ENCODE peak calls at places on chromosome 22, in six cellular contexts. M is choroid plexus epithelial cell, H is DND-41, A is cardiac fibroblast, O is foreskin fibroblast, S is psoas muscle. R is an unnamed sample.

GRCh38 chr22:42340695-42341383 is 70.4 kb upstream of the TCF20 start:
- DNase-seq in M (no peak), H (no peak), A (no peak), O (no peak), S (no peak), R (no peak)

GRCh38 chr22:46881373-46882118 is 119.1 kb downstream of the TBC1D22A start:
- DNase-seq in M (no peak), H (no peak), A (no peak), O (peak), S (no peak), R (no peak)

GRCh38 chr22:30056015-30056414 is 24.2 kb upstream of the HORMAD2 start:
- DNase-seq in M (no peak), H (no peak), A (no peak), O (no peak), S (no peak), R (no peak)

GRCh38 chr22:27720860-27721259 is 80.7 kb downstream of the MN1 start:
- DNase-seq in M (no peak), H (no peak), A (no peak), O (peak), S (peak), R (no peak)

GRCh38 chr22:25167834-25168601 is 31.6 kb upstream of the CRYBB3 start:
- DNase-seq in M (no peak), H (no peak), A (no peak), O (no peak), S (no peak), R (no peak)

GRCh38 chr22:39956932-39957664 is 3.1 kb upstream of the TMA7B start:
- DNase-seq in M (no peak), H (peak), A (no peak), O (no peak), S (no peak), R (no peak)

GRCh38 chr22:27195516-27195915 is 538.1 kb downstream of the MIAT start:
- DNase-seq in M (no peak), H (no peak), A (no peak), O (no peak), S (no peak), R (no peak)

GRCh38 chr22:46066691-46067090 is 83.6 kb upstream of the PPARA start:
- DNase-seq in M (no peak), H (no peak), A (no peak), O (peak), S (no peak), R (no peak)

GRCh38 chr22:35604671-35605457 is 12.3 kb downstream of the MB start:
- DNase-seq in M (peak), H (peak), A (peak), O (no peak), S (no peak), R (peak)

GRCh38 chr22:39967103-39967829 is 7.1 kb downstream of the TMA7B start:
- DNase-seq in M (peak), H (no peak), A (peak), O (peak), S (no peak), R (peak)

GRCh38 chr22:50252081-50253045 is 1.3 kb upstream of the HDAC10 start:
- DNase-seq in M (peak), H (peak), A (peak), O (peak), S (peak), R (peak)

GRCh38 chr22:35404176-35404575 is 4.2 kb downstream of the MCM5 start:
- DNase-seq in M (no peak), H (no peak), A (no peak), O (no peak), S (no peak), R (no peak)

GRCh38 chr22:41469218-41469851 is 418 bp downstream of the ACO2 start:
- DNase-seq in M (peak), H (no peak), A (no peak), O (no peak), S (peak), R (no peak)

GRCh38 chr22:29716814-29717213 is 3.0 kb upstream of the CABP7 start:
- DNase-seq in M (peak), H (peak), A (peak), O (peak), S (peak), R (peak)

GRCh38 chr22:23179381-23180294 is 671 bp upstream of the BCR start:
- DNase-seq in M (no peak), H (peak), A (no peak), O (no peak), S (peak), R (no peak)

GRCh38 chr22:46349238-46349637 is 13.7 kb downstream of the TRMU start:
- DNase-seq in M (no peak), H (no peak), A (no peak), O (no peak), S (no peak), R (no peak)

GRCh38 chr22:50469377-50470305 is 5.2 kb downstream of the SBF1 start:
- DNase-seq in M (peak), H (peak), A (peak), O (peak), S (peak), R (peak)

GRCh38 chr22:47176573-47177333 is 414.3 kb downstream of the TBC1D22A start:
- DNase-seq in M (no peak), H (no peak), A (no peak), O (no peak), S (peak), R (no peak)

GRCh38 chr22:30186535-30186934 is 60.0 kb downstream of the LIF start:
- DNase-seq in M (no peak), H (no peak), A (no peak), O (no peak), S (no peak), R (no peak)

GRCh38 chr22:24155597-24156145 is 25.6 kb upstream of the SUSD2 start:
- DNase-seq in M (peak), H (peak), A (peak), O (peak), S (peak), R (peak)

GRCh38 chr22:46162771-46163170 is 12.4 kb downstream of the PPARA start:
- DNase-seq in M (no peak), H (no peak), A (no peak), O (no peak), S (no peak), R (no peak)

GRCh38 chr22:50705219-50705691 is 32.6 kb downstream of the SHANK3 start:
- DNase-seq in M (peak), H (peak), A (peak), O (peak), S (no peak), R (peak)

GRCh38 chr22:25025586-25025985 is 73.1 kb downstream of the KIAA1671 start:
- DNase-seq in M (no peak), H (no peak), A (no peak), O (no peak), S (no peak), R (no peak)

GRCh38 chr22:17121235-17122195 is at the start of gene TMEM121B:
- DNase-seq in M (peak), H (peak), A (peak), O (peak), S (peak), R (peak)

GRCh38 chr22:47067911-47068654 is 305.6 kb downstream of the TBC1D22A start:
- DNase-seq in M (no peak), H (no peak), A (no peak), O (no peak), S (no peak), R (no peak)

GRCh38 chr22:47284360-47284759 is 521.9 kb downstream of the TBC1D22A start:
- DNase-seq in M (no peak), H (no peak), A (no peak), O (no peak), S (no peak), R (no peak)

GRCh38 chr22:21690401-21690801 is 24.6 kb downstream of the PPIL2 start:
- DNase-seq in M (no peak), H (no peak), A (no peak), O (no peak), S (no peak), R (no peak)

GRCh38 chr22:25172153-25172552 is 27.5 kb upstream of the CRYBB3 start:
- DNase-seq in M (peak), H (no peak), A (peak), O (no peak), S (no peak), R (no peak)

GRCh38 chr22:41998361-41999261 is at the start of gene WBP2NL:
- DNase-seq in M (peak), H (no peak), A (peak), O (peak), S (peak), R (peak)

GRCh38 chr22:50576070-50576469 is 2.2 kb downstream of the CPT1B start:
- DNase-seq in M (peak), H (no peak), A (peak), O (peak), S (no peak), R (peak)

GRCh38 chr22:23652286-23652685 is 20.2 kb upstream of the DRICH1 start:
- DNase-seq in M (no peak), H (no peak), A (no peak), O (no peak), S (no peak), R (no peak)

GRCh38 chr22:29702025-29702930 is 17.5 kb upstream of the CABP7 start:
- DNase-seq in M (no peak), H (no peak), A (no peak), O (peak), S (no peak), R (no peak)

GRCh38 chr22:31039393-31039792 is 41.7 kb upstream of the SMTN start:
- DNase-seq in M (peak), H (no peak), A (peak), O (peak), S (no peak), R (peak)

GRCh38 chr22:43262990-43263644 is 76.2 kb upstream of the TTLL12 start:
- DNase-seq in M (peak), H (peak), A (peak), O (peak), S (no peak), R (peak)

GRCh38 chr22:17774206-17774927 is at the start of gene BID:
- DNase-seq in M (no peak), H (peak), A (no peak), O (peak), S (peak), R (no peak)

GRCh38 chr22:18109410-18110193 is 1.0 kb upstream of the TUBA8 start:
- DNase-seq in M (no peak), H (no peak), A (no peak), O (no peak), S (no peak), R (no peak)

GRCh38 chr22:40922484-40923303 is 28.5 kb upstream of the RBX1 start:
- DNase-seq in M (peak), H (peak), A (peak), O (peak), S (no peak), R (peak)

DNA sequence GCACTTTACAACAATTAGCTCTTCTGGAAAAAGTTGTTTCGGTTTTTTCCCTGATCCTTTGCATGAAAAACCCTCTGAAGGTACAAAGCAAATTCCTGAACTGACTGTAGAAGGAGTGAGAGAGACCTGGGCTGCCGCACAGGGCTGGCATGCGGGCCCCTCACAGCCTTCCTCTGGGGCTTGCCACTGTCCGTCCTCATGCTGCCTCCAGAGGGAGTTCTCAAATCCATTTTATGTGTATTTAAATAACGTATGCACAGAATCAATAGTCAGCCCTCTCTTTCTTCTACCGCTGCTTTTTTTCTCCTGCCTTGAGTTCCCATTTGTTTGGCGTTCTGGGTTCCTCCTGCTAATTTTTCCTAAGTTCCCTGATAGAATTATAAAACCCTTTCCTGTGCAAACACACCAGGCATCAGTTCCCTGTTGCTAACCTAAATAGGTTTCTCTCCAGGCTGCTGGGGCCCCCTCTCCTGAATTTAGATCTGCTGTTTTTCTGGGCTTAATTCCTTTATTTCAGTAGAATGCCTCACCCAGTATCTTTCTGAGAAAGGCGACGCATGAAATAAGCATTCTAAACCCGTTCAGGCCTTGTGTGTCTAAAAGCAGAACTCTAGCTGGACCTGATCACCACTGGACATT is 52.4 kb downstream of the PHF21B start:
- DNase-seq in M (peak), H (no peak), A (no peak), O (no peak), S (no peak), R (no peak)
- TF ChIP-seq CTCF in M (peak), H (peak), A (no peak), O (peak), S (no peak), R (peak)

DNA sequence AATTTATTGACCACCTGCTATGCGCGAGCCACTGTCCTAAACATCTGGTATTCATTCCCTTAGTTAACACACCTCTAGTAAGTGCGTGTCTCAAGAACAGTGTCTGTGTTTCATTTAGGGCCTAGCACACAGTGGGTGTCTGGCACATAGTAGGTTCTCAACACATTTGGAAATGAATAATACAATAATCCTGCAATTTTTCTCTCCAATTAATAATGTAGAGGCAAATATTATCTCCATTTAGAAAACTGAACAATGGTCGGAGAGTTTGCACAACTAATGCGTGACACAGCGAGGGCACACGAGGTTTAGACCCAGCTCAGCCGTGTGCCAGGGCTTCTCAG is 4.0 kb upstream of the NCF4 start:
- DNase-seq in M (no peak), H (no peak), A (no peak), O (no peak), S (no peak), R (no peak)
- H3K4me3 ChIP-seq in M (no peak), H (no peak), A (no peak), O (no peak), S (no peak), R (no peak)

GRCh38 chr22:32754413-32755041 is 47.0 kb upstream of the TIMP3 start:
- DNase-seq in M (peak), H (no peak), A (peak), O (peak), S (peak), R (peak)
- TF ChIP-seq CTCF in M (no peak), H (no peak), A (no peak), O (no peak), S (no peak), R (no peak)

DNA sequence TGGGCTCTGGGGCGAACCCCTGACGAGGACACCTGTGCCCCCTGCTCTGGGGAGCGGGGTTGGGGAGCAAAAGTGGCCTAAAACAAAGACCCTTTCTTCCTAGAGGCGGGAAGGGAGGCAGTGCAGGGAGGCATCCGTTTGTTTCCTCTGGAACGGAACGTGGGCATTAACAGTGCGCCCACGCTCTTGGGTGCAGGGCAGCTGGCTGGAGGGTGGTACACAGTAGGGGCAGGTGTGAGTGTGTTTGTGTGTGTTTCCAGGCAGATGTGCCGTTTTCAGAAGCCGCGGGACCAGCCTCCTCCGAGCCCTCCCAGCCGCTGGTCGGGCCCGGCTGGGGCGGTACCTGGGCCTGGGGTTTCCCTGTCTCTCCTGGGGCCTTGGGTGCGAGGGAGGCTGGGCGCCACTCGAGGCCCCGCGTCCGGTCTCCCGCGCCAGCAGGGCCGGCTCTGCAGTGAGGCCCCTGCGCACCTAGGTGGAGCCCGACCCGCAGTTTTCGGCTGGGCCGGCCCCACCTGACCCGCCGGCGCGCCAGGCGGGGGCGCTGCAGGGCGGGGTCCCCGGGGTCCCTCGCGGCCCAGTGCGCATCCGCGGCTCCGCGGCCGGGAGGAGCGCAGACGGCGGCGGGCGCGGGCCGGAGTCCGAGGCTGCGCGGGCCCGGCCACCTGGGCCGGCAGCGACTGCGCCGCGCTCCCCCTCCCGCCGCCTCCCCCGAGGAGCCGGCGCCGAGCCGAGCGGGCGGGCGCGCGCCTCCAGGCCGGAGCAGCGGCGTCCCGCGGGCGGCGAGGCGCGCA is 1252.7 kb downstream of the BRD1 start:
- DNase-seq in M (peak), H (no peak), A (no peak), O (peak), S (peak), R (peak)
- H3K4me3 ChIP-seq in M (no peak), H (no peak), A (no peak), O (no peak), S (no peak), R (no peak)

GRCh38 chr22:38304526-38304925 is 12.7 kb downstream of the CSNK1E start:
- DNase-seq in M (peak), H (no peak), A (peak), O (no peak), S (peak), R (no peak)
- TF ChIP-seq CTCF in M (peak), H (no peak), A (peak), O (no peak), S (peak), R (peak)

GRCh38 chr22:37141476-37141875 is 8.2 kb downstream of the IL2RB start:
- DNase-seq in M (no peak), H (no peak), A (no peak), O (no peak), S (no peak), R (no peak)

GRCh38 chr22:37137903-37138665 is 11.6 kb downstream of the IL2RB start:
- DNase-seq in M (no peak), H (no peak), A (no peak), O (no peak), S (no peak), R (no peak)

GRCh38 chr22:37140686-37141323 is 8.9 kb downstream of the IL2RB start:
- DNase-seq in M (no peak), H (peak), A (no peak), O (no peak), S (no peak), R (no peak)

GRCh38 chr22:37138879-37139561 is 10.7 kb downstream of the IL2RB start:
- DNase-seq in M (no peak), H (no peak), A (no peak), O (no peak), S (no peak), R (no peak)

GRCh38 chr22:37139762-37140161 is 10.0 kb downstream of the IL2RB start:
- DNase-seq in M (no peak), H (no peak), A (no peak), O (no peak), S (no peak), R (no peak)
- H3K4me3 ChIP-seq in M (no peak), H (no peak), A (no peak), O (no peak), S (no peak), R (no peak)

DNA sequence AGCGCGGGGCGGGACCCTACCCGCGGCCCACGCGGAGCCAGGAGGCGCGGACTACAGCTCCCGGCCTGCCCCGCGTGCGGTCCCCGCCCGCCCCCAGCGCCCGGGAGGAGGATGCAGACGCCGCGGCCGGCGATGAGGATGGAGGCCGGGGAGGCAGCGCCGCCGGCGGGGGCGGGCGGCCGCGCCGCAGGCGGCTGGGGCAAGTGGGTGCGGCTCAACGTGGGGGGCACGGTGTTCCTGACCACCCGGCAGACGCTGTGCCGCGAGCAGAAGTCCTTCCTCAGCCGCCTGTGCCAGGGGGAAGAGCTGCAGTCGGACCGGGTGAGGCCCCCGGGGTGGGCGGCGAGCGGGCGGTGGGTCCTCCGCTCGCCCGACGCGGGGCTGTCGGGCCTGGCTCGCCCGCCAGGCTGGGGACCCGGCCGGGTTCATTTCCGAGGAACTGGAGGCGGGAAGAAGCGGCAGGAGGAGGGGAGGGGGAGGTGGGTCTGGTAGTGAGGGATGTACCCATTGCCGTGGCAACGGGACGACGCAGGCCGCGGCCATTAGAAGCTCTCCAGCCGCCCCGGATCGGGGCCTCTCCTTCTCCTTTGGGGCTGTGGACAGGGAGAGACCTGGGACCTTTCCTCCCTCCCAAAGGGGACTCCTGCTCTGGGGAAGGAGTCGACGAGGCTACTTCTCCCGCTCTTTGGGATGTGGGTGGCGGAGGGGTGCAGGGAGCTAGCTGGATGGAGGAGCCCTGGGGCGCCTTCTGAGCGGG is at the start of gene KCTD17:
- DNase-seq in M (peak), H (peak), A (peak), O (peak), S (peak), R (peak)
- TF ChIP-seq CTCF in M (no peak), H (peak), A (no peak), O (no peak), S (no peak), R (no peak)

GRCh38 chr22:19761500-19762314 is 1.1 kb downstream of the TBX1 start:
- DNase-seq in M (no peak), H (no peak), A (no peak), O (no peak), S (no peak), R (no peak)

GRCh38 chr22:19762315-19763140 is 1.9 kb downstream of the TBX1 start:
- DNase-seq in M (no peak), H (no peak), A (no peak), O (no peak), S (no peak), R (no peak)

GRCh38 chr22:19764050-19764593 is 3.5 kb downstream of the TBX1 start:
- DNase-seq in M (no peak), H (no peak), A (no peak), O (no peak), S (no peak), R (no peak)

GRCh38 chr22:19764636-19765476 is 4.3 kb downstream of the TBX1 start:
- DNase-seq in M (no peak), H (no peak), A (no peak), O (no peak), S (no peak), R (no peak)

GRCh38 chr22:19763141-19764049 is 2.8 kb downstream of the TBX1 start:
- DNase-seq in M (no peak), H (no peak), A (no peak), O (no peak), S (no peak), R (no peak)
- H3K4me3 ChIP-seq in M (no peak), H (no peak), A (no peak), O (no peak), S (peak), R (no peak)